ENCODE peak calls at places on chromosomes 4 and X, in four cellular contexts. E, A, R and B are unnamed samples.

GRCh38 chrX:74251006-74251930 is 52.7 kb upstream of the ZCCHC13 start:
- DNase-seq in E (peak; percentile 55), R (peak; percentile 82), A (no peak), B (no peak)

GRCh38 chrX:120457766-120458180 is 11.3 kb downstream of the LAMP2 start:
- DNase-seq in R (peak; percentile 81), A (no peak), E (peak; percentile 15), B (peak; percentile 12)

GRCh38 chrX:47321386-47321785 is 49.0 kb upstream of the ZNF157 start:
- DNase-seq in R (peak; percentile 81), E (peak; percentile 85), A (no peak), B (no peak)

GRCh38 chrX:94288325-94288724 is 614.3 kb downstream of the FAM133A start:
- DNase-seq in E (peak; percentile 6), A (no peak), R (no peak), B (no peak)

GRCh38 chrX:14095702-14096101 is 66.0 kb upstream of the GEMIN8 start:
- DNase-seq in A (no peak), R (peak; percentile 76), E (peak; percentile 62), B (no peak)

GRCh38 chr4:39029752-39030694 is 2.2 kb downstream of the TMEM156 start:
- DNase-seq in E (no peak), A (no peak), R (no peak), B (no peak)

GRCh38 chrX:53072418-53073114 is 9.6 kb upstream of the TSPYL2 start:
- DNase-seq in R (no peak), A (no peak), E (no peak), B (no peak)

GRCh38 chr4:186762361-186762760 is 38.7 kb upstream of the FAT1 start:
- DNase-seq in E (no peak), R (no peak), A (no peak), B (no peak)

GRCh38 chr4:8281519-8282133 is 12.1 kb downstream of the HTRA3 start:
- DNase-seq in R (peak; percentile 95), A (no peak), E (no peak), B (no peak)

GRCh38 chr4:48342559-48342878 is 1.2 kb downstream of the SLAIN2 start:
- DNase-seq in E (no peak), A (no peak), R (no peak), B (no peak)

GRCh38 chrX:108537005-108537404 is 97.4 kb downstream of the COL4A5 start:
- DNase-seq in R (peak; percentile 61), A (no peak), E (peak; percentile 50), B (no peak)

GRCh38 chr4:57131849-57132745 is 21.9 kb upstream of the IGFBP7 start:
- DNase-seq in R (peak; percentile 14), A (no peak), E (peak; percentile 19), B (no peak)

GRCh38 chr4:3121596-3121995 is 47.1 kb downstream of the HTT start:
- DNase-seq in R (no peak), E (no peak), A (no peak), B (no peak)
- H3K36me3 ChIP-seq in R (peaks cover 22% of the 10 kb centered on the region), E (no peaks in the 10 kb centered on the region), A (peaks cover 7% of the 10 kb centered on the region), B (peaks cover 24% of the 10 kb centered on the region)

DNA sequence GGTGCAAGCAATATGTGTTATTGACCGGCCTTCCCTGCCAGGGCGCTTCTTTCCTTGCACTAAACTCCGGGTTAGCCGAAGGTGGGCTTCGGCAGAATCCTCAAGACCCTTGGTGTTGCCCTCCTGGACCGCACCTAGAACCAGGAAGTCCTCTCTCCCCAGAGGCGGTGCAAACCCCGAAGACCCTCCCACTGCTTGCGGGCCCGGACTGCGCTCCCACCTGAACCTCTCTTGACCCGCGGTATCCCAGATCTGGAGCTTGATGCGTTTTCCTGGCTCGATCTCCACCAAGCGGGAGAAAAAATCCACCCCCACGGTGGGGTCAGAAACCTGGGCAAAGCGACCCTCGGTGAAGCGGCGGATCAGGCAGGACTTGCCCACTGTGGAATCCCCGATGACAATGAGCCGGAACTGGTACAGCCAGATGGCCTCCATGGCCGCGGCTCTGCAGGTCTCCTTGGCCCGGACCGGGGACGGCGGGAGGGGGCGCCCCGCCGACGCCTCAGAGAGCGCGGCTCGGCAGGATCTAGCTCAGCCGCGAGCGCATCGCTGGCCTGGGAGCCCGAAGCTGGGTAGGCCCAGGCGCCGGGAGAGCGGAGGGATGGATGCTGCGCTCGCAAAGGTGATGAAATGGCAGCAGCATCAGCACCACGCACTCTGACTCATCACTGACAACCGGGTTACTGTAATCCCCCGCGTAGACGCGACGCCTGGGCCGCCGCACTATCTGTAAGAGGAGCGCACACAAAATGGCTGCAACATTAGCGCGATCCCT is at the start of gene RAB39B:
- DNase-seq in E (peak; percentile 61), R (peak; percentile 61), A (peak; percentile 74), B (peak; percentile 77)
- TF ChIP-seq CTCF in E (peak; percentile 14), R (no peak), A (no peak), B (peak; percentile 4)

DNA sequence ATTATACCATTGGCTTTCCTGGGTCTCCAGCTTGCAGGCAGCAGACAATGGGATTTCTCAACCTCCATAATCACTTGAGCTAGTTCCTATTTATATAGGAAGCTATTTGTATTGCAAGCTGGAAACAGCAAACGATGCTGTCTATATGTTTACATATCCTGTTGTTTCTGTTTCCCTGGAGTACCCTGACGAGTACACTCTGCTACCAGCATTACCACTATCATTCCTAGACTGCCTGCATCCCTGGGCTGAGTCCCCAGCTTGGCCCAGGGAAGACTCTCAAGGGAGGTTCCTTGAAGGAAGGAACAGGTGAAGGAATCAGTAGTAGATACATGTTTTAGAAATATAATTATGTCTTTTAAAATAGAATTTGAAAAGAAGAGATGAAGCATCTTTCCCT is 81.4 kb downstream of the EVC2 start:
- DNase-seq in E (no peak), R (no peak), A (no peak), B (no peak)
- H3K36me3 ChIP-seq in E (no peaks in the 10 kb centered on the region), R (no peaks in the 10 kb centered on the region), A (no peaks in the 10 kb centered on the region), B (peaks cover 1% of the 10 kb centered on the region)

GRCh38 chrX:97016106-97016505 is 132.4 kb downstream of the RPA4 start:
- DNase-seq in A (no peak), R (no peak), E (no peak), B (no peak)
- TF ChIP-seq CTCF in A (no peak), R (no peak), E (peak; percentile 12), B (no peak)

DNA sequence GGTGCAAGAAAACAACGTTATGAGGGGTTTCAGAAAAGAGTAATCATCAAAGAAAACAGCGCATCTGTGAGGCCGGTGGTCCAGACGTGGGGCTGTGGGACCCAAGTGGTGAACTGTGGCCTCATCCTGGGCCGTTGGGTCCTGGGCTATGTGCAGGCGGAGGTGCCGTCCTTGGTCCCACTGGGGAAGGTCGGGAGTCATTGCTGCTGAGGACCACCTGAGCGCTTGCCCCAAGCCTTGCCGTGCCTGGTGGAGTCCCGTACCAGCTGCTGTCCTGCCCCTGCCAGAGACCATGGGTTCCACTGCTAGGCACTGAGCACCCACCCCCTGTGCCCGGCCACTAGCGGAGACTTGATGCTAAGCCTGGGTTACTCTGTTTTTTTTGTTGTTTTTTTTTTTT is 25.5 kb upstream of the UVSSA start:
- DNase-seq in A (no peak), R (no peak), E (no peak), B (no peak)
- H3K36me3 ChIP-seq in A (peaks cover 15% of the 10 kb centered on the region), R (peaks cover 13% of the 10 kb centered on the region), E (no peaks in the 10 kb centered on the region), B (peaks cover 26% of the 10 kb centered on the region)

GRCh38 chr4:23337292-23337691 is 552.6 kb downstream of the PPARGC1A start:
- DNase-seq in R (no peak), A (no peak), E (peak; percentile 19), B (no peak)
- TF ChIP-seq CTCF in R (peak; percentile 23), A (no peak), E (peak; percentile 33), B (no peak)

DNA sequence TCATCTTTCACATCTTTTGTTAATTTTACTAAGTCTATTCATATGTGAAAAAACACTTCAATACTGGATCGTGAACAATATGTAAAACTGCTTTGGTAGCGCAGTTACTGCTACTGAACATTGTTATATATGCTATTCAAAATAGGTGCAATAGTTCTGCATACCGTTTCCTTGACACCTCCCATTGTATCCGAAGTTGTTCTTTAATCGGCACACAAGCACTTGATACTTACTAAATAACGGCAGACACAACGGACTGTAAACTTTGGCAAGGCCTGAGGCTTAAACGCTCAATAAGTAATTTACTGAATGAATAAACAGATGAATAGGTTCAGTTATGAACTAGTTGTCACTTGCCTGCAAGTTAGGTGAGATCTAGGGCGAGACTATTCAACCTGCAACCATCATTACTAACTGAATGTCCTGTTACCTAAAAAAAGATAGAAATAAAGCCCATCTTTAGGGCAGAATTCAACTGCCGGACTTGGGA is 620 bp downstream of the ANAPC10 start:
- DNase-seq in R (no peak), A (no peak), E (no peak), B (no peak)
- H3K36me3 ChIP-seq in R (peaks cover 9% of the 10 kb centered on the region), A (no peaks in the 10 kb centered on the region), E (no peaks in the 10 kb centered on the region), B (peaks cover 5% of the 10 kb centered on the region)

GRCh38 chr4:70993181-70994068 is at the start of gene DCK:
- DNase-seq in E (peak; percentile 95), R (peak; percentile 96), A (peak; percentile 96), B (peak; percentile 97)
- TF ChIP-seq CTCF in E (no peak), R (no peak), A (no peak), B (no peak)

GRCh38 chr4:76996445-76996844 is 46.9 kb downstream of the SEPTIN11 start:
- DNase-seq in R (no peak), E (no peak), A (no peak), B (no peak)
- H3K36me3 ChIP-seq in R (no peaks in the 10 kb centered on the region), E (no peaks in the 10 kb centered on the region), A (no peaks in the 10 kb centered on the region), B (peaks cover 12% of the 10 kb centered on the region)

GRCh38 chr4:1644906-1645657 is 39.0 kb downstream of the FAM53A start:
- DNase-seq in A (no peak), R (peak; percentile 75), E (peak; percentile 71), B (no peak)
- TF ChIP-seq CTCF in A (no peak), R (no peak), E (no peak), B (no peak)